ENCODE peak calls at places on chromosome 10, in six cellular contexts. A is upper lobe of left lung, V is mammary epithelial cell, E is PC-9, Q is endodermal cell, P is epithelial cell of proximal tubule. N is an unnamed sample.

GRCh38 chr10:92891885-92892705 is 43.8 kb downstream of the EXOC6 start:
- DNase-seq in P (peak; percentile 93), E (peak; percentile 95), V (peak; percentile 95), Q (peak; percentile 73), A (no peak), N (no peak)

GRCh38 chr10:26755443-26755903 is 58.0 kb downstream of the PDSS1 start:
- DNase-seq in A (no peak), Q (peak; percentile 55), V (peak; percentile 64), P (peak; percentile 46), E (no peak), N (no peak)

GRCh38 chr10:129960493-129961273 is 3.4 kb downstream of the EBF3 start:
- DNase-seq in V (no peak), A (no peak), P (no peak), Q (peak; percentile 38), E (no peak), N (no peak)

GRCh38 chr10:57341294-57341693 is 926.4 kb downstream of the IPMK start:
- DNase-seq in P (no peak), E (no peak), A (no peak), V (no peak), Q (no peak), N (no peak)

GRCh38 chr10:43287056-43288007 is 20.5 kb upstream of the RASGEF1A start:
- DNase-seq in V (peak; percentile 83), A (peak; percentile 92), Q (peak; percentile 71), P (peak; percentile 10), E (peak; percentile 96), N (peak; percentile 69)

GRCh38 chr10:3323865-3324498 is 151.4 kb upstream of the PITRM1 start:
- DNase-seq in E (no peak), Q (no peak), V (peak; percentile 85), P (no peak), A (no peak), N (no peak)

GRCh38 chr10:103202319-103202718 is 9.2 kb upstream of the NT5C2 start:
- DNase-seq in V (no peak), E (no peak), A (no peak), P (no peak), Q (no peak), N (no peak)

GRCh38 chr10:3467052-3467906 is 294.7 kb upstream of the PITRM1 start:
- DNase-seq in Q (peak; percentile 73), V (peak; percentile 97), P (peak; percentile 100), A (peak; percentile 80), E (peak; percentile 96), N (no peak)

GRCh38 chr10:128084364-128084763 is 41.9 kb downstream of the MKI67 start:
- DNase-seq in V (no peak), Q (peak; percentile 34), E (no peak), A (peak; percentile 14), P (no peak), N (no peak)

GRCh38 chr10:4195214-4195613 is 410.2 kb upstream of the KLF6 start:
- DNase-seq in Q (no peak), A (no peak), P (no peak), V (peak; percentile 70), E (no peak), N (no peak)

GRCh38 chr10:78405231-78405630 is 371.6 kb downstream of the RPS24 start:
- DNase-seq in A (peak; percentile 10), Q (peak; percentile 17), E (no peak), P (no peak), V (no peak), N (no peak)

GRCh38 chr10:63236113-63236935 is 103.2 kb downstream of the NRBF2 start:
- DNase-seq in E (peak; percentile 91), P (peak; percentile 91), Q (no peak), V (peak; percentile 85), A (no peak), N (no peak)

GRCh38 chr10:70812814-70813213 is 2.9 kb upstream of the SGPL1 start:
- DNase-seq in V (no peak), E (no peak), Q (no peak), A (no peak), P (no peak), N (no peak)

GRCh38 chr10:56874950-56875349 is 513.9 kb upstream of the ZWINT start:
- DNase-seq in P (no peak), Q (no peak), A (no peak), E (no peak), V (no peak), N (no peak)

GRCh38 chr10:52004342-52004949 is 305.1 kb upstream of the CSTF2T start:
- DNase-seq in E (no peak), A (no peak), V (peak; percentile 16), P (peak; percentile 3), Q (no peak), N (no peak)

GRCh38 chr10:8628351-8628750 is 573.9 kb downstream of the GATA3 start:
- DNase-seq in E (peak; percentile 97), P (no peak), A (no peak), Q (peak; percentile 45), V (peak; percentile 71), N (no peak)

GRCh38 chr10:133126431-133127290 is 33.4 kb upstream of the KNDC1 start:
- DNase-seq in E (no peak), A (peak; percentile 17), V (no peak), P (no peak), Q (peak; percentile 38), N (no peak)

GRCh38 chr10:16944081-16944922 is 127.1 kb upstream of the RSU1 start:
- DNase-seq in E (no peak), V (no peak), A (no peak), P (no peak), Q (no peak), N (no peak)

GRCh38 chr10:47176903-47177860 is 122.8 kb upstream of the GDF10 start:
- DNase-seq in V (no peak), P (no peak), Q (peak; percentile 11), A (no peak), E (no peak), N (no peak)

GRCh38 chr10:122279725-122280141 is 8.6 kb downstream of the BTBD16 start:
- DNase-seq in V (peak; percentile 46), E (no peak), Q (peak; percentile 94), P (no peak), A (peak; percentile 18), N (no peak)

GRCh38 chr10:5449823-5450222 is 37.5 kb downstream of the NET1 start:
- DNase-seq in V (peak; percentile 82), P (no peak), E (peak; percentile 52), Q (no peak), A (no peak), N (no peak)

GRCh38 chr10:5447071-5447470 is 34.7 kb downstream of the NET1 start:
- DNase-seq in E (no peak), A (no peak), P (no peak), V (peak; percentile 27), Q (no peak), N (no peak)

GRCh38 chr10:5449227-5449626 is 36.9 kb downstream of the NET1 start:
- DNase-seq in E (no peak), Q (no peak), A (no peak), P (no peak), V (peak; percentile 24), N (no peak)

GRCh38 chr10:5447611-5448071 is 35.3 kb downstream of the NET1 start:
- DNase-seq in E (no peak), V (peak; percentile 41), Q (no peak), P (no peak), A (no peak), N (no peak)

DNA sequence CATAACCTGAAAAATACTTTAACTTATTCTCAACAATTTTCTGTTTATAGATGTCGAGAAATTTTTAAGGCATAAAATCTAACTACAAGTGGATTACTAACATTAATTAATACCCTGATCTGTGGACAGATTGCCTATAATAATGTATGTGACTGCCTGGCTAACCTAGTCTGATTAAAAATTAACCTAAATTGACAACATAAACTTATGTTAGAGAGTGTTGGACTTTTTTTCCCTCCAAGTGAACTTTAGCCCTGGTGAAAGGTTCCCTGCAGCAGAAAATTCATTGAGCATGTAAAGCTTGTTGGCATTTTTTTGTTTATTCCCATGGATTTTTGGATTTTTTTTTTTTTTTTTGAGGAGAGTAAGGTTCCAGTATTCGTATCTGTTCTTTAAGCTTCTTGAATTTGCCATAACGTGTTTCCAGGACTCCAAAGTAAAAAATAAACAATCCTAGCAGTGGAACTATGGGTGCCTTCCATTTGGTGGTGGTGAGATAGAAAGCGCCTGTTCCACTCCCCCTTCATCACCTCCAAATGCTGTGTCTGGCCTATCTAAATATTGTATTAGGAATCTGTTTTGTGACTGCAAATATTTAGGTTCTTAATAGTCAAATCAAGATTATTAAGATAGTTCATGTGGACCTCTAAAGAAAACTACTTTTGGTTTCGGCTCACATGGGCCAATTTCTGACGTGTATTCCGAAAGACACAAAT is 36.1 kb downstream of the NET1 start:
- DNase-seq in P (no peak), V (no peak), A (no peak), Q (no peak), E (no peak), N (no peak)
- H3K4me3 ChIP-seq in P (peak overlapping the region; percentile 69), V (no peak overlapping the region), A (peak overlapping the region; percentile 39), Q (peak overlapping the region; percentile 86), E (peak overlapping the region; percentile 91), N (no peak overlapping the region)

DNA sequence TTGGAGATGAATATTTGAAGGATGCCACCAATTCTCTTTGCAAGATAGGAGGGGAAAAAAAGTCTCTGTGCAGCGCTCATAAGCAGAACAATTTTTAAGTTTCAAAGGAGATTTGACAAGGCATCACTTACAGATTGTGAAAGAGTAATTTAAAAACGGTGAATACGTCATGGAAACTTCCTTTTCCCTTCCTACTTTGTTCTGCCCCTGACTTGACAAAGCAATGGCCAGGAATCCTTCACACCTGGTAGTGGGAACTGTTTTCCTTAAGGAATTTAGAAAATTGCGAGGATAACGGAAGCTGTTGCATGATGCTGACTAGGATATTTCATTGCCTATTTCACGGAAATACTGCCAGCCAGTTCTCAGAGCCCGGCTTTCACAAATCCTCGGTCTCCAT is 16.7 kb downstream of the FAM107B start:
- DNase-seq in V (no peak), P (no peak), E (no peak), A (no peak), Q (no peak), N (no peak)
- H3K4me3 ChIP-seq in V (no peak overlapping the region), P (no peak overlapping the region), E (no peak overlapping the region), A (no peak overlapping the region), Q (no peak overlapping the region), N (no peak overlapping the region)

GRCh38 chr10:80472234-80473095 is 18.4 kb downstream of the TSPAN14 start:
- DNase-seq in P (peak; percentile 82), Q (no peak), V (peak; percentile 97), A (no peak), E (peak; percentile 85), N (no peak)
- H3K4me3 ChIP-seq in P (no peak overlapping the region), Q (no peak overlapping the region), V (no peak overlapping the region), A (no peak overlapping the region), E (peak overlapping the region; percentile 7), N (peak overlapping the region; percentile 23)

DNA sequence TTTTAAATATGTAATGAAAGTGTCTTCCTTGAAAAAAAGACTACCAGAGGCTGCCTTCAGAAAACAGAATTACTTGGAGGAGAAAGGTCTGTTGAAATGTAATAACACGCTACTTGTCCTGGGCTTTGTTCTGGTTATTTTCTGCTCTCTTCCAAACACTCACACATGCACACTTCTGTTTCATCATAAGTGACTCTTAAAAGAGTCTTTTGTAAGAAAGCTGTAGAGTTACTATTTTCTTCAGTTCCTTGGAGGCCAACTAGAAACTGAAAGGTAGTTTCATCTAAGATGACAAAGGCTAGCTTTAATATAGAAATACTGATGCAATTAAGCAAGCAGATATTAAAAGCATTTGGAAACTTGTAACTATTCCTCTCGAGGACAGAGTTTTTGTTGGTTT is 39.1 kb downstream of the TASOR2 start:
- DNase-seq in Q (no peak), E (no peak), V (no peak), A (no peak), P (no peak), N (no peak)
- H3K4me3 ChIP-seq in Q (no peak overlapping the region), E (no peak overlapping the region), V (no peak overlapping the region), A (no peak overlapping the region), P (no peak overlapping the region), N (no peak overlapping the region)

GRCh38 chr10:7551289-7551688 is 115.5 kb downstream of the ITIH5 start:
- DNase-seq in A (no peak), V (no peak), P (no peak), Q (no peak), E (no peak), N (no peak)
- H3K4me3 ChIP-seq in A (no peak overlapping the region), V (no peak overlapping the region), P (no peak overlapping the region), Q (no peak overlapping the region), E (no peak overlapping the region), N (no peak overlapping the region)

GRCh38 chr10:22810643-22811254 is 96.4 kb upstream of the PIP4K2A start:
- DNase-seq in Q (peak; percentile 89), P (no peak), A (no peak), V (no peak), E (no peak), N (no peak)
- H3K4me3 ChIP-seq in Q (peak overlapping the region; percentile 15), P (no peak overlapping the region), A (no peak overlapping the region), V (no peak overlapping the region), E (no peak overlapping the region), N (no peak overlapping the region)